ENCODE peak calls at places on chromosomes 11 and 22, in four cellular contexts. One of them, this sample, is unnamed.

GRCh38 chr11:34165786-34166557 is 60.5 kb downstream of the NAT10 start:
- DNase-seq in HFF-Myc: no peak
- DNase-seq in psoas muscle: peak; percentile 39
- DNase-seq in cardiac muscle cell: no peak
- DNase-seq in this sample: no peak

GRCh38 chr11:118662401-118663271 is 16.8 kb downstream of the TREH start:
- DNase-seq in HFF-Myc: no peak
- DNase-seq in psoas muscle: no peak
- DNase-seq in cardiac muscle cell: no peak
- DNase-seq in this sample: no peak

GRCh38 chr11:62600367-62601113 is 1.1 kb downstream of the MTA2 start:
- DNase-seq in HFF-Myc: no peak
- DNase-seq in psoas muscle: peak; percentile 1
- DNase-seq in cardiac muscle cell: no peak
- DNase-seq in this sample: no peak

GRCh38 chr11:364991-365390 is 4.3 kb upstream of the B4GALNT4 start:
- DNase-seq in HFF-Myc: no peak
- DNase-seq in psoas muscle: no peak
- DNase-seq in cardiac muscle cell: no peak
- DNase-seq in this sample: no peak

GRCh38 chr22:19361501-19362103 is 69.9 kb downstream of the HIRA start:
- DNase-seq in HFF-Myc: no peak
- DNase-seq in psoas muscle: no peak
- DNase-seq in cardiac muscle cell: no peak
- DNase-seq in this sample: peak; percentile 82

GRCh38 chr22:37176464-37177061 is 11.5 kb downstream of the C1QTNF6 start:
- DNase-seq in HFF-Myc: no peak
- DNase-seq in psoas muscle: peak; percentile 85
- DNase-seq in cardiac muscle cell: no peak
- DNase-seq in this sample: no peak

GRCh38 chr22:39414886-39415285 is 15.3 kb downstream of the TAB1 start:
- DNase-seq in HFF-Myc: no peak
- DNase-seq in psoas muscle: peak; percentile 87
- DNase-seq in cardiac muscle cell: no peak
- DNase-seq in this sample: no peak

GRCh38 chr11:34252015-34252414 is 105.8 kb downstream of the ABTB2 start:
- DNase-seq in HFF-Myc: no peak
- DNase-seq in psoas muscle: no peak
- DNase-seq in cardiac muscle cell: no peak
- DNase-seq in this sample: no peak

GRCh38 chr11:12771875-12772274 is 97.7 kb downstream of the TEAD1 start:
- DNase-seq in HFF-Myc: no peak
- DNase-seq in psoas muscle: no peak
- DNase-seq in cardiac muscle cell: no peak
- DNase-seq in this sample: no peak

GRCh38 chr11:117071344-117071787 is 26.9 kb downstream of the SIK3 start:
- DNase-seq in HFF-Myc: no peak
- DNase-seq in psoas muscle: no peak
- DNase-seq in cardiac muscle cell: peak; percentile 27
- DNase-seq in this sample: no peak

GRCh38 chr22:46777609-46777970 is 15.1 kb downstream of the TBC1D22A start:
- DNase-seq in HFF-Myc: no peak
- DNase-seq in psoas muscle: no peak
- DNase-seq in cardiac muscle cell: no peak
- DNase-seq in this sample: no peak

GRCh38 chr11:12019337-12019736 is 10.9 kb upstream of the DKK3 start:
- DNase-seq in HFF-Myc: no peak
- DNase-seq in psoas muscle: no peak
- DNase-seq in cardiac muscle cell: no peak
- DNase-seq in this sample: no peak

GRCh38 chr22:29443452-29443851 is 5.1 kb downstream of the RFPL1 start:
- DNase-seq in HFF-Myc: no peak
- DNase-seq in psoas muscle: no peak
- DNase-seq in cardiac muscle cell: no peak
- DNase-seq in this sample: no peak

GRCh38 chr11:17599460-17599925 is 52.4 kb downstream of the OTOG start:
- DNase-seq in HFF-Myc: no peak
- DNase-seq in psoas muscle: no peak
- DNase-seq in cardiac muscle cell: no peak
- DNase-seq in this sample: no peak

GRCh38 chr11:75500742-75501141 is 25.0 kb downstream of the GDPD5 start:
- DNase-seq in HFF-Myc: no peak
- DNase-seq in psoas muscle: no peak
- DNase-seq in cardiac muscle cell: no peak
- DNase-seq in this sample: no peak

GRCh38 chr22:26660961-26661578 is 3.7 kb downstream of the MIAT start:
- DNase-seq in HFF-Myc: no peak
- DNase-seq in psoas muscle: no peak
- DNase-seq in cardiac muscle cell: no peak
- DNase-seq in this sample: no peak

GRCh38 chr11:62508336-62509058 is 38.1 kb downstream of the AHNAK start:
- DNase-seq in HFF-Myc: no peak
- DNase-seq in psoas muscle: peak; percentile 88
- DNase-seq in cardiac muscle cell: peak; percentile 88
- DNase-seq in this sample: peak; percentile 85

GRCh38 chr22:24741357-24741756 is 33.2 kb downstream of the PIWIL3 start:
- DNase-seq in HFF-Myc: no peak
- DNase-seq in psoas muscle: no peak
- DNase-seq in cardiac muscle cell: no peak
- DNase-seq in this sample: no peak

GRCh38 chr11:72430743-72431570 is 3.4 kb downstream of the CLPB start:
- DNase-seq in HFF-Myc: no peak
- DNase-seq in psoas muscle: no peak
- DNase-seq in cardiac muscle cell: peak; percentile 67
- DNase-seq in this sample: no peak

GRCh38 chr11:91133361-91133760 is 910.5 kb upstream of the CHORDC1 start:
- DNase-seq in HFF-Myc: no peak
- DNase-seq in psoas muscle: no peak
- DNase-seq in cardiac muscle cell: no peak
- DNase-seq in this sample: no peak

GRCh38 chr11:11107081-11107480 is 246.0 kb downstream of the CSNK2A3 start:
- DNase-seq in HFF-Myc: no peak
- DNase-seq in psoas muscle: no peak
- DNase-seq in cardiac muscle cell: no peak
- DNase-seq in this sample: no peak

GRCh38 chr22:39028281-39028680 is 7.4 kb downstream of the APOBEC3D start:
- DNase-seq in HFF-Myc: no peak
- DNase-seq in psoas muscle: no peak
- DNase-seq in cardiac muscle cell: peak; percentile 29
- DNase-seq in this sample: no peak

GRCh38 chr11:13784848-13785247 is 116.4 kb downstream of the FAR1 start:
- DNase-seq in HFF-Myc: no peak
- DNase-seq in psoas muscle: no peak
- DNase-seq in cardiac muscle cell: no peak
- DNase-seq in this sample: no peak

GRCh38 chr22:36577019-36577418 is 48.1 kb upstream of the EIF3D start:
- DNase-seq in HFF-Myc: peak; percentile 70
- DNase-seq in psoas muscle: no peak
- DNase-seq in cardiac muscle cell: no peak
- DNase-seq in this sample: peak; percentile 40

GRCh38 chr11:75347781-75348613 is 3.5 kb downstream of the ARRB1 start:
- DNase-seq in HFF-Myc: peak; percentile 98
- DNase-seq in psoas muscle: no peak
- DNase-seq in cardiac muscle cell: peak; percentile 52
- DNase-seq in this sample: no peak

GRCh38 chr11:35009191-35009940 is 92.9 kb downstream of the PDHX start:
- DNase-seq in HFF-Myc: peak; percentile 56
- DNase-seq in psoas muscle: no peak
- DNase-seq in cardiac muscle cell: no peak
- DNase-seq in this sample: peak; percentile 64

GRCh38 chr11:122229078-122229477 is 113.1 kb upstream of the BLID start:
- DNase-seq in HFF-Myc: peak; percentile 86
- DNase-seq in psoas muscle: no peak
- DNase-seq in cardiac muscle cell: no peak
- DNase-seq in this sample: no peak

GRCh38 chr11:128709402-128709801 is 15.5 kb downstream of the FLI1 start:
- DNase-seq in HFF-Myc: peak; percentile 72
- DNase-seq in psoas muscle: no peak
- DNase-seq in cardiac muscle cell: no peak
- DNase-seq in this sample: peak; percentile 3

GRCh38 chr11:10096987-10097386 is 197.0 kb downstream of the SBF2 start:
- DNase-seq in HFF-Myc: no peak
- DNase-seq in psoas muscle: no peak
- DNase-seq in cardiac muscle cell: no peak
- DNase-seq in this sample: no peak

GRCh38 chr11:47233989-47234668 is 14.5 kb downstream of the ACP2 start:
- DNase-seq in HFF-Myc: no peak
- DNase-seq in psoas muscle: peak; percentile 59
- DNase-seq in cardiac muscle cell: no peak
- DNase-seq in this sample: no peak

GRCh38 chr11:22769081-22769480 is 60.5 kb downstream of the SVIP start:
- DNase-seq in HFF-Myc: no peak
- DNase-seq in psoas muscle: no peak
- DNase-seq in cardiac muscle cell: no peak
- DNase-seq in this sample: no peak

GRCh38 chr11:31325162-31325561 is 44.4 kb downstream of the DCDC1 start:
- DNase-seq in HFF-Myc: peak; percentile 6
- DNase-seq in psoas muscle: no peak
- DNase-seq in cardiac muscle cell: no peak
- DNase-seq in this sample: peak; percentile 92

GRCh38 chr11:12201016-12201985 is 90.9 kb downstream of the MICAL2 start:
- DNase-seq in HFF-Myc: peak; percentile 40
- DNase-seq in psoas muscle: no peak
- DNase-seq in cardiac muscle cell: peak; percentile 72
- DNase-seq in this sample: no peak

GRCh38 chr22:44880588-44881245 is 128.3 kb downstream of the ARHGAP8 start:
- DNase-seq in HFF-Myc: no peak
- DNase-seq in psoas muscle: peak; percentile 28
- DNase-seq in cardiac muscle cell: no peak
- DNase-seq in this sample: no peak

GRCh38 chr11:3674189-3674588 is 3.0 kb upstream of the CHRNA10 start:
- DNase-seq in HFF-Myc: no peak
- DNase-seq in psoas muscle: no peak
- DNase-seq in cardiac muscle cell: no peak
- DNase-seq in this sample: peak; percentile 97

GRCh38 chr11:2891291-2891690 is 5.7 kb upstream of the CDKN1C start:
- DNase-seq in HFF-Myc: no peak
- DNase-seq in psoas muscle: peak; percentile 40
- DNase-seq in cardiac muscle cell: peak; percentile 23
- DNase-seq in this sample: no peak

GRCh38 chr11:29842061-29842460 is 174.8 kb downstream of the KCNA4 start:
- DNase-seq in HFF-Myc: no peak
- DNase-seq in psoas muscle: no peak
- DNase-seq in cardiac muscle cell: no peak
- DNase-seq in this sample: no peak

GRCh38 chr11:79259800-79260199 is 181.0 kb downstream of the TENM4 start:
- DNase-seq in HFF-Myc: no peak
- DNase-seq in psoas muscle: no peak
- DNase-seq in cardiac muscle cell: no peak
- DNase-seq in this sample: no peak
- H3K4me3 ChIP-seq in HFF-Myc: no peak overlapping the region
- H3K4me3 ChIP-seq in psoas muscle: no peak overlapping the region
- H3K4me3 ChIP-seq in cardiac muscle cell: no peak overlapping the region
- H3K4me3 ChIP-seq in this sample: no peak overlapping the region

GRCh38 chr11:41461057-41461681 is 1.7 kb upstream of the LRRC4C start:
- DNase-seq in HFF-Myc: no peak
- DNase-seq in psoas muscle: no peak
- DNase-seq in cardiac muscle cell: no peak
- DNase-seq in this sample: no peak
- TF ChIP-seq CTCF in HFF-Myc: peak; percentile 25
- TF ChIP-seq CTCF in psoas muscle: peak; percentile 52
- TF ChIP-seq CTCF in cardiac muscle cell: peak; percentile 61
- TF ChIP-seq CTCF in this sample: peak; percentile 66

GRCh38 chr11:19209617-19210016 is 7.8 kb upstream of the CSRP3 start:
- DNase-seq in HFF-Myc: no peak
- DNase-seq in psoas muscle: no peak
- DNase-seq in cardiac muscle cell: peak; percentile 61
- DNase-seq in this sample: no peak

GRCh38 chr11:19208959-19209568 is 7.3 kb upstream of the CSRP3 start:
- DNase-seq in HFF-Myc: no peak
- DNase-seq in psoas muscle: no peak
- DNase-seq in cardiac muscle cell: no peak
- DNase-seq in this sample: no peak
- H3K4me3 ChIP-seq in HFF-Myc: no peak overlapping the region
- H3K4me3 ChIP-seq in psoas muscle: no peak overlapping the region
- H3K4me3 ChIP-seq in cardiac muscle cell: no peak overlapping the region
- H3K4me3 ChIP-seq in this sample: no peak overlapping the region

DNA sequence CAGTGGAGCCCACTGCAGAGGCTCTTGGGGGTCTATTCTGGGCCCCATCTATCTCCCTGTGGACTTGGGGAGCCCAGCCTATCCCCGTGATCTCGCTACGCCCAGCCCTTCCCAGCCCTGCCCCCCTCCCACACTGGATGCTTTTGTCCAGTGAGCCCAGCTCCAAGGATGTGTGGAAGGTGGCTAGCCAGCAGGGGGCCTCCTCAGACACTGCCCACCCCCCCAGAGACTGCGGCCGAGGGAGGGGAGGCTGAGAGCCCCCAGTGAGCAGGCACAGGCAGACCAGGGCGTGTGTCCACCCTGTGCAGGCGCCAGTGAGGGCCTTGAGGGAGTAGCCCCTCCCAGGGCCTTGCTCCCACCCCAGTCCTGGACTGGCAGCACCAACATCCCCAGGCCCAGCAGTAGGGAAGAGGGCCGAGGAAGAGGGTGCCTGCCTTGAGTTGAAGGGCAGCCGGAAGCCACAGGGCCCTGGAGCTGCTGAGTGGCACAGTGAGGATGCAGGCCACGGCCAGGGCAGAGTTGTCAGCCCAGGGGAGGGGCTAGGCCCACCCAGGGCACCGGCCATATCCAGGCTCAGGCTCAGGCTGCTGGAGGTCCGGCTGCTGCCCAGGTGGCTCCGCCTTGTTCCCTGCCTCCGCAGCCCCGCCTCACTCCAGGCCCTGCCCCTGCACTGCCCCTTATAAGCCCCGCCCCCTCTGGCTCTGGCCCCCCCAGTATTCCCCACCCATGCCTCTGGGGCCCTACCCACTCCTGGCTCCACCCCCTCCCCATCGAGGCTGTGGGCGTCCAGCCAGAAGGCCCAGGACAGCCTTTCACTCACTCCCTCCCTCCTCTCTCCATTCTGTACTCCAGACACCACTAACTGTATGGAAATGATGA is 28.0 kb downstream of the MOB2 start:
- DNase-seq in HFF-Myc: no peak
- DNase-seq in psoas muscle: peak; percentile 70
- DNase-seq in cardiac muscle cell: peak; percentile 73
- DNase-seq in this sample: no peak
- TF ChIP-seq CTCF in HFF-Myc: peak; percentile 44
- TF ChIP-seq CTCF in psoas muscle: no peak
- TF ChIP-seq CTCF in cardiac muscle cell: peak; percentile 35
- TF ChIP-seq CTCF in this sample: peak; percentile 45

GRCh38 chr11:6320411-6321207 is at the start of gene CAVIN3:
- DNase-seq in HFF-Myc: no peak
- DNase-seq in psoas muscle: peak; percentile 92
- DNase-seq in cardiac muscle cell: peak; percentile 59
- DNase-seq in this sample: no peak
- H3K4me3 ChIP-seq in HFF-Myc: peak within 1 kb of the TSS; percentile 71
- H3K4me3 ChIP-seq in psoas muscle: peak within 1 kb of the TSS; percentile 78
- H3K4me3 ChIP-seq in cardiac muscle cell: peak within 1 kb of the TSS; percentile 21
- H3K4me3 ChIP-seq in this sample: peak within 1 kb of the TSS; percentile 66

GRCh38 chr11:92136792-92137191 is 87.8 kb upstream of the FAT3 start:
- DNase-seq in HFF-Myc: no peak
- DNase-seq in psoas muscle: no peak
- DNase-seq in cardiac muscle cell: no peak
- DNase-seq in this sample: no peak
- TF ChIP-seq CTCF in HFF-Myc: no peak
- TF ChIP-seq CTCF in psoas muscle: no peak
- TF ChIP-seq CTCF in cardiac muscle cell: no peak
- TF ChIP-seq CTCF in this sample: peak; percentile 54

This sample was measured in epithelial cell of proximal tubule.